ENCODE peak calls at places on chromosomes 1 and 21, in ten cellular contexts. D is ureter, G is HTR-8/SVneo, M is smooth muscle cell of the brain vasculature, N is mucosa of gallbladder, B is SW 1271, K is stomach, Z is NCI-H1092, V is skeletal muscle cell, X is ACHN. Y is an unnamed sample.

GRCh38 chr1:145889722-145890121 is 4.1 kb upstream of the ANKRD35 start:
- DNase-seq in G (no peak), N (no peak), X (no peak), Z (peak; percentile 62), V (no peak), M (no peak), B (no peak), D (peak; percentile 47), K (no peak), Y (no peak)

GRCh38 chr1:107058245-107059032 is 2.0 kb downstream of the PRMT6 start:
- DNase-seq in D (no peak), B (no peak), V (no peak), X (no peak), G (no peak), M (no peak), N (no peak), Z (no peak), K (no peak), Y (no peak)

GRCh38 chr1:30043256-30043655 is 680.1 kb downstream of the MATN1 start:
- DNase-seq in G (no peak), D (peak; percentile 27), V (no peak), N (no peak), M (no peak), B (no peak), Z (no peak), K (no peak), X (no peak), Y (no peak)

GRCh38 chr1:237903961-237904360 is 13.2 kb upstream of the ZP4 start:
- DNase-seq in D (no peak), K (no peak), G (no peak), V (peak; percentile 4), Z (no peak), M (no peak), X (no peak), B (no peak), N (no peak), Y (no peak)

GRCh38 chr1:1283821-1284220 is 3.6 kb downstream of the SCNN1D start:
- DNase-seq in B (no peak), Z (no peak), X (no peak), D (no peak), N (no peak), G (no peak), K (no peak), M (no peak), V (no peak), Y (peak; percentile 42)

GRCh38 chr21:29499734-29500343 is 201.1 kb downstream of the BACH1 start:
- DNase-seq in N (no peak), B (peak; percentile 62), D (no peak), X (peak; percentile 70), Z (no peak), V (no peak), M (no peak), G (peak; percentile 18), K (no peak), Y (peak; percentile 46)

GRCh38 chr1:31744165-31744888 is 19.8 kb downstream of the ADGRB2 start:
- DNase-seq in K (peak; percentile 32), G (no peak), D (no peak), X (no peak), M (no peak), N (no peak), Z (no peak), B (no peak), V (no peak), Y (no peak)

GRCh38 chr1:3311711-3312110 is 142.8 kb upstream of the ARHGEF16 start:
- DNase-seq in Z (no peak), D (no peak), K (no peak), G (no peak), X (no peak), V (no peak), N (no peak), M (no peak), B (no peak), Y (no peak)

GRCh38 chr1:8155528-8156186 is 129.5 kb upstream of the ERRFI1 start:
- DNase-seq in G (peak; percentile 13), M (no peak), B (no peak), K (peak; percentile 34), N (no peak), V (no peak), Z (no peak), X (peak; percentile 19), D (no peak), Y (no peak)

GRCh38 chr1:199549424-199549823 is 478.1 kb upstream of the NR5A2 start:
- DNase-seq in M (no peak), G (no peak), V (no peak), Z (no peak), N (no peak), D (no peak), K (no peak), X (no peak), B (no peak), Y (no peak)

GRCh38 chr1:15559189-15559815 is 25.5 kb downstream of the AGMAT start:
- DNase-seq in G (no peak), B (no peak), N (peak; percentile 43), K (no peak), X (no peak), V (no peak), M (no peak), D (no peak), Z (no peak), Y (no peak)

GRCh38 chr1:15220825-15221431 is 26.1 kb upstream of the FHAD1 start:
- DNase-seq in G (no peak), X (no peak), D (no peak), N (peak; percentile 56), V (no peak), B (no peak), Z (no peak), K (peak; percentile 57), M (no peak), Y (no peak)

GRCh38 chr1:171763764-171764163 is 17.7 kb upstream of the METTL13 start:
- DNase-seq in M (no peak), B (no peak), D (no peak), N (no peak), Z (no peak), K (no peak), V (no peak), G (no peak), X (no peak), Y (no peak)

GRCh38 chr1:92494485-92495141 is 7.9 kb upstream of the GFI1 start:
- DNase-seq in M (no peak), X (no peak), D (no peak), B (no peak), V (no peak), K (no peak), Z (no peak), G (no peak), N (no peak), Y (no peak)

GRCh38 chr1:116825735-116826438 is 71.7 kb downstream of the CD2 start:
- DNase-seq in M (no peak), X (no peak), N (no peak), V (no peak), Z (peak; percentile 89), B (no peak), G (no peak), K (no peak), D (no peak), Y (no peak)

GRCh38 chr1:60833173-60833572 is 249.2 kb upstream of the NFIA start:
- DNase-seq in K (no peak), Z (no peak), X (no peak), D (no peak), M (no peak), G (no peak), V (no peak), N (no peak), B (no peak), Y (no peak)

GRCh38 chr1:15489052-15489736 is 13.3 kb downstream of the CELA2B start:
- DNase-seq in X (no peak), V (peak; percentile 57), B (no peak), N (no peak), M (no peak), G (no peak), K (no peak), Z (peak; percentile 29), D (no peak), Y (no peak)

GRCh38 chr1:60908159-60908558 is 174.2 kb upstream of the NFIA start:
- DNase-seq in K (no peak), N (no peak), M (no peak), X (no peak), B (no peak), D (no peak), Z (no peak), G (no peak), V (no peak), Y (no peak)

GRCh38 chr1:202806845-202807366 is 1.3 kb downstream of the KDM5B start:
- DNase-seq in D (peak; percentile 49), N (no peak), Z (peak; percentile 36), X (peak; percentile 39), M (no peak), G (no peak), K (no peak), V (no peak), B (no peak), Y (no peak)

GRCh38 chr1:43206721-43207228 is 34.6 kb downstream of the CFAP57 start:
- DNase-seq in N (peak; percentile 27), B (peak; percentile 96), D (no peak), Z (no peak), G (peak; percentile 76), M (peak; percentile 24), K (no peak), X (peak; percentile 94), V (peak; percentile 76), Y (peak; percentile 98)

GRCh38 chr21:38075833-38076567 is 159.7 kb upstream of the KCNJ6 start:
- DNase-seq in N (no peak), X (no peak), D (no peak), B (no peak), G (no peak), M (no peak), V (no peak), Z (no peak), K (no peak), Y (peak; percentile 4)

GRCh38 chr1:169271094-169271493 is 96.5 kb downstream of the NME7 start:
- DNase-seq in V (no peak), Z (no peak), D (no peak), K (no peak), G (no peak), B (no peak), X (peak; percentile 20), N (no peak), M (no peak), Y (no peak)

GRCh38 chr1:227546055-227546454 is 17.3 kb upstream of the ZNF678 start:
- DNase-seq in M (no peak), K (no peak), V (no peak), G (no peak), B (no peak), D (no peak), X (no peak), N (no peak), Z (no peak), Y (no peak)

GRCh38 chr1:205355054-205355453 is 1.7 kb downstream of the KLHDC8A start:
- DNase-seq in N (peak; percentile 92), G (no peak), X (peak; percentile 17), D (no peak), V (no peak), B (no peak), K (peak; percentile 94), Z (peak; percentile 25), M (no peak), Y (no peak)

GRCh38 chr1:109821831-109822745 is 58.4 kb upstream of the EPS8L3 start:
- DNase-seq in M (no peak), K (no peak), N (no peak), Z (no peak), D (peak; percentile 44), V (no peak), X (no peak), G (no peak), B (no peak), Y (peak; percentile 78)

GRCh38 chr1:10210841-10211804 is 753 bp downstream of the KIF1B start:
- DNase-seq in G (peak; percentile 49), B (peak; percentile 75), D (peak; percentile 88), M (peak; percentile 45), V (peak; percentile 84), N (peak; percentile 93), Z (peak; percentile 71), K (peak; percentile 87), X (peak; percentile 81), Y (peak; percentile 97)

GRCh38 chr1:53893999-53894636 is at the start of gene DIO1:
- DNase-seq in Z (no peak), M (no peak), N (peak; percentile 53), B (no peak), D (no peak), V (no peak), G (no peak), X (no peak), K (no peak), Y (no peak)

Y was measured in foreskin fibroblast.